ENCODE peak calls at places on chromosomes 4 and X, in seven cellular contexts. O is H1, P is GM12878, Q is K562, U is HepG2, T is SK-N-SH, B is GM12892. I is an unnamed sample.

GRCh38 chr4:183244506-183244905 is 75.6 kb downstream of the CLDN22 start:
- DNase-seq in O (no peak), P (no peak), Q (no peak), U (no peak), T (no peak), B (no peak), I (no peak)

GRCh38 chr4:71216316-71216959 is 122.4 kb upstream of the SLC4A4 start:
- DNase-seq in O (no peak), P (no peak), Q (no peak), U (no peak), T (no peak), B (no peak), I (no peak)

GRCh38 chr4:139227729-139228404 is 50.8 kb upstream of the ELF2 start:
- DNase-seq in O (peak; percentile 39), P (no peak), Q (peak; percentile 42), U (peak; percentile 38), T (no peak), B (no peak), I (no peak)

GRCh38 chrX:153969125-153969903 is 2.3 kb downstream of the HCFC1 start:
- DNase-seq in O (no peak), P (no peak), Q (no peak), U (no peak), T (no peak), B (no peak), I (no peak)

GRCh38 chr4:41882622-41883347 is 52.4 kb upstream of the TMEM33 start:
- DNase-seq in O (peak; percentile 67), P (no peak), Q (peak; percentile 84), U (no peak), T (peak; percentile 90), B (peak; percentile 68), I (peak; percentile 68)

GRCh38 chrX:153831435-153832150 is 1.2 kb upstream of the PDZD4 start:
- DNase-seq in O (no peak), P (no peak), Q (no peak), U (no peak), T (no peak), B (no peak), I (no peak)

GRCh38 chr4:1416948-1417260 is 10.7 kb upstream of the NKX1-1 start:
- DNase-seq in O (no peak), P (no peak), Q (no peak), U (no peak), T (peak; percentile 27), B (peak; percentile 13), I (no peak)

GRCh38 chrX:126064901-126065541 is 101.1 kb downstream of the DCAF12L2 start:
- DNase-seq in O (no peak), P (no peak), Q (no peak), U (no peak), T (no peak), B (no peak), I (no peak)

GRCh38 chr4:77564231-77564630 is 41.4 kb upstream of the CXCL13 start:
- DNase-seq in O (no peak), P (no peak), Q (no peak), U (no peak), T (no peak), B (no peak), I (no peak)

GRCh38 chr4:107780665-107781064 is 44.1 kb upstream of the SGMS2 start:
- DNase-seq in O (no peak), P (no peak), Q (no peak), U (no peak), T (no peak), B (no peak), I (no peak)

GRCh38 chr4:20700007-20700761 is at the start of gene PACRGL:
- DNase-seq in O (peak; percentile 94), P (peak; percentile 50), Q (peak; percentile 88), U (peak; percentile 91), T (peak; percentile 91), B (peak; percentile 60), I (peak; percentile 64)

GRCh38 chrX:3177851-3178250 is 136.6 kb downstream of the ARSF start:
- DNase-seq in O (no peak), P (no peak), Q (no peak), U (peak; percentile 1), T (no peak), B (no peak), I (no peak)

GRCh38 chrX:69815063-69815462 is 199.2 kb downstream of the EDA start:
- DNase-seq in O (no peak), P (no peak), Q (no peak), U (no peak), T (no peak), B (no peak), I (no peak)

DNA sequence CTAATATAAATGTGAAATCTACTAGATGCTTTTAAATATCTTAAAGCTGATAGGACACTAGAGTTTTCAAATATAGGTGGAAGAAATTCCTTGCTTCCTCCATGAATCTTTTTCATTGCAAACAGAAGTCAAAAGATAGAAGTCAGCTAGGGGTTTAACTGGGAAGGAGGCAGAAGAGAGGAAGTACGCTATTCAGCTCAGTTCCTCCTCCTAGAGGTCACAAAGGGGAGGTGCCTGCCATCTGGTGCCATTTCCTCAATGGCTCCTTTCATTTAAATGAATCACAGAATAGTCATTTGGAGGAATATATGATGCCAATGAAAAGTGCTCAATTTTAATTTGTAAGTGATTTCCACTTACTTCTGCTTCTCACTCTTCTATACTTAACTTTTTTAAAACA is 8.5 kb downstream of the COL25A1 start:
- DNase-seq in O (no peak), P (no peak), Q (peak; percentile 53), U (peak; percentile 15), T (peak; percentile 8), B (no peak), I (no peak)
- TF ChIP-seq TAF1 in O (no peak), P (no peak), Q (no peak), U (no peak), T (no peak), B (no peak), I (no peak)

DNA sequence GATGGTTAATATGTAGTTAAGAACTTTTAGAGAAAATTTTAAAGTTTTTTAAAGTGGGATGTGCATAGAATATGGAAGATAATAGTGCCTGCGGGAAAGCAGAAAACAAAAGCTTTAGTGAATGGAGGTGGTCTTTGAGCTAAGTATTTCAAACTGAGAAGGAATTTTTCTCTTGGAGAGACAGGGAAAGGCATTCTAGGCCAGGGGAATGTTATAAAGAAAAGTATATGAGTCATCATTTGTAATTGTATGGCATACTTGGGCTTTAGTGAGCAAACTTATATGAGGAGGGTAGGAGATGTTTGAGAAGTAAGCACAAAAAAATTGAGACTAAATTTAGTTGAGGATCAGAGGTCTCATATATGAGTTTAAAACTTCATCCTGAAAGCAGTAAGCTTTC is 467.0 kb downstream of the PPARGC1A start:
- DNase-seq in O (no peak), P (no peak), Q (no peak), U (no peak), T (no peak), B (no peak), I (no peak)
- TF ChIP-seq TAF1 in O (no peak), P (no peak), Q (no peak), U (no peak), T (no peak), B (no peak), I (no peak)

GRCh38 chr4:145819246-145820181 is 119.1 kb downstream of the ZNF827 start:
- DNase-seq in O (no peak), P (no peak), Q (no peak), U (no peak), T (no peak), B (no peak), I (no peak)

GRCh38 chr4:145823743-145824142 is 114.9 kb downstream of the ZNF827 start:
- DNase-seq in O (no peak), P (no peak), Q (no peak), U (no peak), T (no peak), B (no peak), I (no peak)

GRCh38 chr4:145821771-145822170 is 116.9 kb downstream of the ZNF827 start:
- DNase-seq in O (no peak), P (no peak), Q (no peak), U (no peak), T (no peak), B (no peak), I (no peak)

GRCh38 chr4:145818001-145818400 is 120.6 kb downstream of the ZNF827 start:
- DNase-seq in O (no peak), P (no peak), Q (no peak), U (no peak), T (no peak), B (no peak), I (no peak)

GRCh38 chr4:145820407-145820806 is 118.2 kb downstream of the ZNF827 start:
- DNase-seq in O (no peak), P (no peak), Q (no peak), U (no peak), T (no peak), B (no peak), I (no peak)
- TF ChIP-seq TAF1 in O (no peak), P (no peak), Q (no peak), U (no peak), T (no peak), B (no peak), I (no peak)

DNA sequence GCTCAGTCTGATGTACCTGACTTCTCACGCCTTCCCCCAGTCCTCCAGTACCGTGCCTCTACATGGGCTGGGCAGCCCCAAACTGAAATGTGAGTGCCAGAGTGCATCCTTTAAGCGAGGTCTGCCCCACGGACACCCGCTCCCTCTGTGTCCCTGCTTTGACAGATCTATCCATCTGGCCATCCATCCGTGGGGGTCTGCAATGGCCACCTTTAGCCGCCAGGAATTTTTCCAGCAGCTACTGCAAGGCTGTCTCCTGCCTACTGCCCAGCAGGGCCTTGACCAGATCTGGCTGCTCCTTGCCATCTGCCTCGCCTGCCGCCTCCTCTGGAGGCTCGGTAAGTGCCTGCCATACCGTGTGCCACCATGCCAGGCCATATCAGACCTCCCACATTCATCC is 827 bp downstream of the PORCN start:
- DNase-seq in O (no peak), P (no peak), Q (no peak), U (no peak), T (peak; percentile 26), B (no peak), I (no peak)
- TF ChIP-seq TAF1 in O (no peak), P (no peak), Q (no peak), U (no peak), T (no peak), B (no peak), I (no peak)

GRCh38 chr4:186689476-186689875 is 34.2 kb downstream of the FAT1 start:
- DNase-seq in O (no peak), P (no peak), Q (no peak), U (no peak), T (no peak), B (no peak), I (no peak)
- TF ChIP-seq TAF1 in O (no peak), P (no peak), Q (no peak), U (no peak), T (no peak), B (no peak), I (no peak)

GRCh38 chr4:65670331-65671031 is at the start of gene EPHA5:
- DNase-seq in O (peak; percentile 86), P (no peak), Q (no peak), U (peak; percentile 3), T (peak; percentile 69), B (no peak), I (no peak)
- TF ChIP-seq TAF1 in O (no peak), P (no peak), Q (no peak), U (no peak), T (no peak), B (no peak), I (no peak)

GRCh38 chr4:175787948-175788347 is 24.1 kb downstream of the GPM6A start:
- DNase-seq in O (no peak), P (no peak), Q (no peak), U (no peak), T (no peak), B (no peak), I (no peak)
- TF ChIP-seq TAF1 in O (no peak), P (no peak), Q (no peak), U (no peak), T (no peak), B (no peak), I (no peak)

GRCh38 chr4:185204238-185204910 is 574 bp upstream of the CFAP97 start:
- DNase-seq in O (no peak), P (no peak), Q (no peak), U (no peak), T (no peak), B (no peak), I (no peak)
- TF ChIP-seq TAF1 in O (peak; percentile 11), P (no peak), Q (no peak), U (no peak), T (no peak), B (no peak), I (no peak)

I was measured in GM12891.